ENCODE peak calls at places on chromosomes 4 and X, in five cellular contexts. P, Y, W, C and L are unnamed samples.

GRCh38 chr4:81635747-81636146 is 164.0 kb upstream of the RASGEF1B start:
- DNase-seq in P (no peak), Y (no peak), W (no peak), C (no peak), L (no peak)

GRCh38 chr4:186587416-186588018 is 32.1 kb upstream of the MTNR1A start:
- DNase-seq in P (peak), Y (peak), W (peak), C (no peak), L (no peak)

GRCh38 chr4:1211371-1211770 is 37.6 kb downstream of the CTBP1 start:
- DNase-seq in P (peak), Y (no peak), W (no peak), C (no peak), L (no peak)

GRCh38 chrX:84168095-84168494 is 19.9 kb downstream of the RPS6KA6 start:
- DNase-seq in P (no peak), Y (no peak), W (no peak), C (no peak), L (no peak)

GRCh38 chr4:140865253-140865652 is 109.1 kb upstream of the TBC1D9 start:
- DNase-seq in P (no peak), Y (no peak), W (no peak), C (no peak), L (no peak)

GRCh38 chr4:70133473-70133872 is 20.6 kb upstream of the PRR27 start:
- DNase-seq in P (no peak), Y (no peak), W (no peak), C (no peak), L (no peak)

GRCh38 chr4:75820197-75820596 is 82.1 kb downstream of the PPEF2 start:
- DNase-seq in P (no peak), Y (no peak), W (no peak), C (no peak), L (no peak)

GRCh38 chr4:111923786-111924185 is 221.5 kb upstream of the FAM241A start:
- DNase-seq in P (no peak), Y (no peak), W (no peak), C (no peak), L (no peak)

GRCh38 chrX:8341814-8342590 is 122.6 kb upstream of the VCX3B start:
- DNase-seq in P (no peak), Y (no peak), W (no peak), C (no peak), L (no peak)

GRCh38 chr4:15162465-15163283 is 160.4 kb downstream of the CPEB2 start:
- DNase-seq in P (no peak), Y (no peak), W (no peak), C (no peak), L (no peak)

GRCh38 chr4:8144359-8144758 is 14.3 kb downstream of the ABLIM2 start:
- DNase-seq in P (no peak), Y (no peak), W (no peak), C (no peak), L (no peak)

GRCh38 chrX:314781-315595 is 3.6 kb downstream of the GTPBP6 start:
- DNase-seq in P (peak), Y (no peak), W (no peak), C (no peak), L (no peak)

GRCh38 chrX:97609938-97610337 is 726.2 kb downstream of the RPA4 start:
- DNase-seq in P (no peak), Y (no peak), W (no peak), C (no peak), L (no peak)

GRCh38 chr4:119212251-119212963 is at the start of gene USP53:
- DNase-seq in P (peak), Y (peak), W (peak), C (peak), L (peak)
- H3K4me3 ChIP-seq in P (peak), Y (peak), W (peak), C (peak), L (peak)

GRCh38 chr4:94208918-94209317 is 1.3 kb downstream of the SMARCAD1 start:
- DNase-seq in P (no peak), Y (no peak), W (no peak), C (no peak), L (no peak)

GRCh38 chr4:94202769-94203168 is 4.9 kb upstream of the SMARCAD1 start:
- DNase-seq in P (no peak), Y (no peak), W (no peak), C (no peak), L (no peak)

GRCh38 chr4:94208268-94208667 is 603 bp downstream of the SMARCAD1 start:
- DNase-seq in P (no peak), Y (no peak), W (no peak), C (no peak), L (no peak)

GRCh38 chr4:94207469-94208224 is at the start of gene SMARCAD1:
- DNase-seq in P (peak), Y (peak), W (peak), C (peak), L (peak)
- H3K4me3 ChIP-seq in P (peak), Y (peak), W (peak), C (peak), L (peak)

DNA sequence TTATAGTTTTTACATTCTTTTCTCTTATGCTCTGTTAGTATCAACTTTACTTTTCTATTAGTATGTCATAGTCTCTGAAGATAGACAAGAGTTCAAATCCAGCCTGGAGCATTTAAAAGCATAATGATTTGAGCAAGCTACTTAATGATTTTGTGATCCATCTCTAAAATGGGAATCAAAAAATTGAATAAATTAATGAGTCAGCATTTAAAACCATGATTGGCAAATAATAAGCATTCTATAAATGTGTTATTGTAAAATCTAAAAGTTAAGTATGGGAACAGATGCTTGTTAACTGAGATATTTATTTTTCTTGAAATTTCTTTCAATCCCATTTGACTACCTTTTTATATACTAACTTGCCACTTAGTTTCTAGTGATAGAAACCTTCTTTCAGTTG is 391.6 kb downstream of the PCDH7 start:
- DNase-seq in P (no peak), Y (no peak), W (no peak), C (no peak), L (no peak)
- H3K4me3 ChIP-seq in P (no peak), Y (no peak), W (no peak), C (no peak), L (no peak)

GRCh38 chr4:53100801-53101581 is 238.9 kb downstream of the RASL11B start:
- DNase-seq in P (no peak), Y (peak), W (peak), C (no peak), L (no peak)
- H3K4me3 ChIP-seq in P (no peak), Y (no peak), W (peak), C (no peak), L (no peak)

DNA sequence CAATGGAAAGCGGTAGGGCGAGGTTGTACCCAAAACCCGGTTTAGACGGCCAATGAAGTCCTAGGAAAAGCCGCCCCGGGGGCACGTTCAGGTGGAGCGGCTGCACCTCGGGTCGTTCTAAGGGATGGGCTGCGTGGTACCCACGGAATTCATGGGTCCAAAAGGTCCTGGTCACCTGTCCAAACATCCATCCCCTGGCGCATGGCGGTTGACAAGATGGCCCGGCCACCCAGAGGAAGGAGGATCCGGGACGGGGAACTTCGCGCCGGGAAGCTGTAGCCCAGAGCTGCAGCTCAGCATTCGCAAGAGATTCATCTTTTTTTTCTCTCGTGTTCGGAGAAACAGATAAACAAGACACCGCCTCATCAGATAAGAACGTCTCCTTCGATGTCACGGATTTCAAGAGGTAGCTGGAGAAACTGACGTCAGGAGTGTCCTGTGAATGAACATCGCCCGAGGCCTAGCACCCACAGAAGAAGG is 10.9 kb downstream of the PITX2 start:
- DNase-seq in P (no peak), Y (no peak), W (no peak), C (no peak), L (no peak)
- H3K4me3 ChIP-seq in P (peak), Y (no peak), W (no peak), C (no peak), L (no peak)

GRCh38 chrX:11430266-11430665 is 137.1 kb downstream of the AMELX start:
- DNase-seq in P (no peak), Y (no peak), W (no peak), C (no peak), L (no peak)

GRCh38 chrX:11429543-11430085 is 136.4 kb downstream of the AMELX start:
- DNase-seq in P (no peak), Y (no peak), W (no peak), C (no peak), L (no peak)

GRCh38 chrX:11424903-11425674 is 131.9 kb downstream of the AMELX start:
- DNase-seq in P (no peak), Y (no peak), W (no peak), C (no peak), L (no peak)

GRCh38 chrX:11426712-11427081 is 133.5 kb downstream of the AMELX start:
- DNase-seq in P (no peak), Y (no peak), W (no peak), C (no peak), L (no peak)

GRCh38 chrX:11427082-11428033 is 134.1 kb downstream of the AMELX start:
- DNase-seq in P (peak), Y (no peak), W (no peak), C (no peak), L (no peak)
- H3K4me3 ChIP-seq in P (peak), Y (no peak), W (peak), C (peak), L (peak)

DNA sequence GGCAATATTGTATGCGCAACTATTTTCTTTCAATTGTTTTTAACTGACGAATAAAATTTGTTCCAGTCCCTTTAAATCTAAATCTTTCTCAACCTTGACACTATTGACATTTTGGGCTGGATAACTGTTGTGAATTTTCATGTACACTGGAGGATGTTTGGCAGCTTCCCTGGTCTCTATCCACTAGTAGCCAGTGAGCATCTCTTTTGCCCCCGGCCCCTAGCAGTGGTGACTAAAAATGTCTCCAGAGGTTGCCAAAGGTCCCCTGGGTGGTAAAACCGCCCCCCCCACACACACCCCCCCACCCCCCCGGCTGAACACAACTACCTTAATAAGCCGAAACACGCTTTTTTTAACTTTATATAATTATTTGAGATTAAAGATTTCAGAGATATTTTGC is 514 bp downstream of the FANCB start:
- DNase-seq in P (no peak), Y (no peak), W (no peak), C (no peak), L (no peak)
- H3K4me3 ChIP-seq in P (no peak), Y (peak), W (peak), C (peak), L (peak)

GRCh38 chr4:80171251-80171650 is 26.1 kb upstream of the PRDM8 start:
- DNase-seq in P (no peak), Y (no peak), W (no peak), C (no peak), L (no peak)

GRCh38 chr4:80173387-80173786 is 23.9 kb upstream of the PRDM8 start:
- DNase-seq in P (no peak), Y (no peak), W (peak), C (no peak), L (no peak)

GRCh38 chr4:80171656-80172055 is 25.6 kb upstream of the PRDM8 start:
- DNase-seq in P (no peak), Y (no peak), W (no peak), C (no peak), L (no peak)

GRCh38 chr4:80173841-80174240 is 23.5 kb upstream of the PRDM8 start:
- DNase-seq in P (no peak), Y (no peak), W (no peak), C (no peak), L (no peak)

DNA sequence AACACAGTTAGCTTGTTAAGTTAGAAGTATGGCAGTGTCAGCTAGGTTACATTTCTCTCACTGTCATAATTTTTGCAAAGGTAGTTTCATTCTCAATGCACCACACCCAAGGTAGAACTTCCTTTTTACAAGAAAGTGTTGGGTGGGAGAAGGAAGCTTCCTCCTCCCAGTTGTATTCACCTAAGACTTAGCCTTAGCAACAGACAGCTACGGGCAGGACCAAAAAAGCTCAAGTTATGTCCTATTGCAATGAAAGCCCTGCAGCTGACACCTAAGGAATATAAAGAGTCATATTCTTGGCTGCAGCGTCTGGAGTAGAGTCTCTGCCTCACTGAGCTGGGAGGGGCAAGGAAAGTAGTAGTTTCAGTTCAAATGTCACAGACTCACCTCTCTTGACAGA is 25.1 kb upstream of the PRDM8 start:
- DNase-seq in P (no peak), Y (no peak), W (no peak), C (no peak), L (no peak)
- H3K4me3 ChIP-seq in P (no peak), Y (no peak), W (no peak), C (no peak), L (no peak)

GRCh38 chr4:174218127-174218790 is 65.2 kb downstream of the FBXO8 start:
- DNase-seq in P (no peak), Y (no peak), W (no peak), C (no peak), L (no peak)
- H3K4me3 ChIP-seq in P (no peak), Y (no peak), W (no peak), C (peak), L (peak)

GRCh38 chr4:64394469-64394868 is 14.8 kb downstream of the TECRL start:
- DNase-seq in P (no peak), Y (no peak), W (no peak), C (no peak), L (no peak)
- H3K4me3 ChIP-seq in P (no peak), Y (no peak), W (no peak), C (no peak), L (no peak)